ENCODE peak calls at places on chromosomes 2 and 18, in seven cellular contexts. One of them, this sample, is unnamed.

GRCh38 chr2:75194184-75194868 is 5.0 kb downstream of the TACR1 start:
- DNase-seq in right lobe of liver: no peak
- DNase-seq in right cardiac atrium: no peak
- DNase-seq in aorta: no peak
- DNase-seq in kidney: no peak
- DNase-seq in endothelial cell of umbilical vein: no peak
- DNase-seq in esophagus squamous epithelium: no peak
- DNase-seq in this sample: no peak

GRCh38 chr2:157856157-157856455 is 20.0 kb downstream of the ACVR1 start:
- DNase-seq in esophagus squamous epithelium: no peak
- DNase-seq in right lobe of liver: no peak
- DNase-seq in kidney: no peak
- DNase-seq in endothelial cell of umbilical vein: no peak
- DNase-seq in aorta: no peak
- DNase-seq in right cardiac atrium: no peak
- DNase-seq in this sample: no peak

GRCh38 chr2:127569274-127570065 is 34.0 kb downstream of the MYO7B start:
- DNase-seq in endothelial cell of umbilical vein: peak
- DNase-seq in right lobe of liver: no peak
- DNase-seq in right cardiac atrium: no peak
- DNase-seq in aorta: peak
- DNase-seq in esophagus squamous epithelium: no peak
- DNase-seq in kidney: peak
- DNase-seq in this sample: no peak

GRCh38 chr2:28716265-28716865 is 35.3 kb upstream of the PPP1CB start:
- DNase-seq in right cardiac atrium: no peak
- DNase-seq in right lobe of liver: no peak
- DNase-seq in kidney: peak
- DNase-seq in endothelial cell of umbilical vein: peak
- DNase-seq in esophagus squamous epithelium: no peak
- DNase-seq in aorta: no peak
- DNase-seq in this sample: no peak

GRCh38 chr18:79372461-79372860 is 23.3 kb upstream of the NFATC1 start:
- DNase-seq in aorta: no peak
- DNase-seq in esophagus squamous epithelium: no peak
- DNase-seq in right cardiac atrium: no peak
- DNase-seq in kidney: no peak
- DNase-seq in right lobe of liver: no peak
- DNase-seq in endothelial cell of umbilical vein: no peak
- DNase-seq in this sample: no peak

GRCh38 chr2:96954490-96954846 is 31.9 kb downstream of the FAM178B start:
- DNase-seq in right lobe of liver: no peak
- DNase-seq in aorta: no peak
- DNase-seq in kidney: no peak
- DNase-seq in endothelial cell of umbilical vein: peak
- DNase-seq in esophagus squamous epithelium: no peak
- DNase-seq in right cardiac atrium: no peak
- DNase-seq in this sample: no peak

GRCh38 chr2:44197806-44198205 is 29.1 kb downstream of the PPM1B start:
- DNase-seq in right cardiac atrium: no peak
- DNase-seq in right lobe of liver: no peak
- DNase-seq in aorta: no peak
- DNase-seq in kidney: no peak
- DNase-seq in esophagus squamous epithelium: no peak
- DNase-seq in endothelial cell of umbilical vein: no peak
- DNase-seq in this sample: no peak

GRCh38 chr2:231781798-231782726 is 980 bp upstream of the PDE6D start:
- DNase-seq in kidney: no peak
- DNase-seq in endothelial cell of umbilical vein: peak
- DNase-seq in right lobe of liver: no peak
- DNase-seq in right cardiac atrium: no peak
- DNase-seq in aorta: no peak
- DNase-seq in esophagus squamous epithelium: no peak
- DNase-seq in this sample: peak

GRCh38 chr2:71153585-71153984 is 23.2 kb downstream of the MPHOSPH10 start:
- DNase-seq in esophagus squamous epithelium: no peak
- DNase-seq in right lobe of liver: no peak
- DNase-seq in right cardiac atrium: no peak
- DNase-seq in aorta: no peak
- DNase-seq in endothelial cell of umbilical vein: no peak
- DNase-seq in kidney: no peak
- DNase-seq in this sample: no peak

GRCh38 chr2:198314559-198315153 is 510.3 kb downstream of the PLCL1 start:
- DNase-seq in endothelial cell of umbilical vein: peak
- DNase-seq in right cardiac atrium: no peak
- DNase-seq in esophagus squamous epithelium: no peak
- DNase-seq in right lobe of liver: no peak
- DNase-seq in aorta: no peak
- DNase-seq in kidney: no peak
- DNase-seq in this sample: no peak

GRCh38 chr2:235034270-235035135 is 82.7 kb downstream of the SH3BP4 start:
- DNase-seq in right cardiac atrium: no peak
- DNase-seq in right lobe of liver: no peak
- DNase-seq in esophagus squamous epithelium: no peak
- DNase-seq in endothelial cell of umbilical vein: no peak
- DNase-seq in aorta: no peak
- DNase-seq in kidney: no peak
- DNase-seq in this sample: no peak

GRCh38 chr18:12862874-12863482 is 21.1 kb downstream of the PTPN2 start:
- DNase-seq in kidney: no peak
- DNase-seq in esophagus squamous epithelium: no peak
- DNase-seq in right lobe of liver: no peak
- DNase-seq in right cardiac atrium: no peak
- DNase-seq in endothelial cell of umbilical vein: no peak
- DNase-seq in aorta: no peak
- DNase-seq in this sample: no peak
- H3K27ac ChIP-seq in kidney: no peak
- H3K27ac ChIP-seq in esophagus squamous epithelium: peak
- H3K27ac ChIP-seq in right lobe of liver: no peak
- H3K27ac ChIP-seq in right cardiac atrium: no peak
- H3K27ac ChIP-seq in endothelial cell of umbilical vein: no peak
- H3K27ac ChIP-seq in aorta: no peak
- H3K27ac ChIP-seq in this sample: no peak

GRCh38 chr18:46113751-46114150 is 9.6 kb downstream of the HAUS1 start:
- DNase-seq in esophagus squamous epithelium: no peak
- DNase-seq in right cardiac atrium: no peak
- DNase-seq in aorta: no peak
- DNase-seq in kidney: no peak
- DNase-seq in right lobe of liver: no peak
- DNase-seq in endothelial cell of umbilical vein: peak
- DNase-seq in this sample: no peak
- H3K27ac ChIP-seq in esophagus squamous epithelium: no peak
- H3K27ac ChIP-seq in right cardiac atrium: no peak
- H3K27ac ChIP-seq in aorta: no peak
- H3K27ac ChIP-seq in kidney: no peak
- H3K27ac ChIP-seq in right lobe of liver: no peak
- H3K27ac ChIP-seq in endothelial cell of umbilical vein: no peak
- H3K27ac ChIP-seq in this sample: no peak

GRCh38 chr2:47872941-47873340 is 33.4 kb downstream of the FBXO11 start:
- DNase-seq in kidney: no peak
- DNase-seq in esophagus squamous epithelium: no peak
- DNase-seq in aorta: no peak
- DNase-seq in right lobe of liver: no peak
- DNase-seq in endothelial cell of umbilical vein: no peak
- DNase-seq in right cardiac atrium: no peak
- DNase-seq in this sample: no peak

GRCh38 chr2:47867205-47867604 is 39.1 kb downstream of the FBXO11 start:
- DNase-seq in aorta: no peak
- DNase-seq in right lobe of liver: no peak
- DNase-seq in right cardiac atrium: no peak
- DNase-seq in endothelial cell of umbilical vein: peak
- DNase-seq in kidney: no peak
- DNase-seq in esophagus squamous epithelium: no peak
- DNase-seq in this sample: no peak

GRCh38 chr2:47868611-47869352 is 37.5 kb downstream of the FBXO11 start:
- DNase-seq in esophagus squamous epithelium: no peak
- DNase-seq in endothelial cell of umbilical vein: peak
- DNase-seq in kidney: no peak
- DNase-seq in right cardiac atrium: no peak
- DNase-seq in right lobe of liver: no peak
- DNase-seq in aorta: no peak
- DNase-seq in this sample: no peak

GRCh38 chr2:47869859-47870258 is 36.4 kb downstream of the FBXO11 start:
- DNase-seq in esophagus squamous epithelium: no peak
- DNase-seq in right cardiac atrium: no peak
- DNase-seq in kidney: no peak
- DNase-seq in endothelial cell of umbilical vein: peak
- DNase-seq in right lobe of liver: no peak
- DNase-seq in aorta: no peak
- DNase-seq in this sample: no peak

DNA sequence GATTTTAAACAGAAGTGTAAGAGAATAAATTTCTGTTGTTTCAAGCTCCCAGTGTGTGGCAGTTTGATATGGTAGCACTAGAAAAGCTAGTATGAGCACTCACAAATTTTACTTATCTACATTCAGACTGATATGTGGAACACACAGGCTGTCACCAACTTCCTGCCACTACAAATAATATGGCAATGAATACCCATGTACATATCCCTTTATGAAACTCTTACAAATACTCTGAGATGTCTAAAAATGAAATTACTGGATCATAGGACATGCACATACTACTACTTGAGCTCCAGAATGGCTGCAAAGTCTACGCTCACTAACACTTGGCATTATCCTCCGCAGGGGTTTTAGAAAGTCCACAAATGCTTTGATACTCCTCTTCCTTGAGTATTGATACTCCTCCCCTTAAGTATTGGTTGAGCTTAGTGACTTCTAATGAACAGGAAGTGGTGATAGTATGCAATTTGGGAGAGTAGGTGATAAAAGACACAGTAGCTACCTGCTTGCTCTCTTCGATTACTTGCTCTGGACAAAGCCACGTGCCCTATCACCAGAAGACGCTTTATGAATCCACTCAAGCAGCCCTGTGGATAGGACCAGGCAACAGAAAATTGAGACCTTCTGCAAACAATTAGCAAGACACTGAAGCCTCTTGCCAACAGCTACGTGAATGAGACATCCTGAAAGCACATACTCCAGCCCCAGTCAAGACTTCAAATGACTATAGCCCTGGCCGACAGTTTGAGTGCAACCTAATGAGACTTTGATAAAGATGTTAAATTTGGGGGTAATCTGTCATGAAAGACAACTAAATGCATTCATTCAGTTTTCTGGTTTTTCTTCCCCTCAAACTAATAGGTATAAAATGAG is 35.4 kb downstream of the FBXO11 start:
- DNase-seq in aorta: no peak
- DNase-seq in esophagus squamous epithelium: no peak
- DNase-seq in endothelial cell of umbilical vein: no peak
- DNase-seq in kidney: no peak
- DNase-seq in right cardiac atrium: no peak
- DNase-seq in right lobe of liver: no peak
- DNase-seq in this sample: no peak
- H3K27ac ChIP-seq in aorta: no peak
- H3K27ac ChIP-seq in esophagus squamous epithelium: no peak
- H3K27ac ChIP-seq in endothelial cell of umbilical vein: no peak
- H3K27ac ChIP-seq in kidney: no peak
- H3K27ac ChIP-seq in right cardiac atrium: no peak
- H3K27ac ChIP-seq in right lobe of liver: no peak
- H3K27ac ChIP-seq in this sample: no peak

DNA sequence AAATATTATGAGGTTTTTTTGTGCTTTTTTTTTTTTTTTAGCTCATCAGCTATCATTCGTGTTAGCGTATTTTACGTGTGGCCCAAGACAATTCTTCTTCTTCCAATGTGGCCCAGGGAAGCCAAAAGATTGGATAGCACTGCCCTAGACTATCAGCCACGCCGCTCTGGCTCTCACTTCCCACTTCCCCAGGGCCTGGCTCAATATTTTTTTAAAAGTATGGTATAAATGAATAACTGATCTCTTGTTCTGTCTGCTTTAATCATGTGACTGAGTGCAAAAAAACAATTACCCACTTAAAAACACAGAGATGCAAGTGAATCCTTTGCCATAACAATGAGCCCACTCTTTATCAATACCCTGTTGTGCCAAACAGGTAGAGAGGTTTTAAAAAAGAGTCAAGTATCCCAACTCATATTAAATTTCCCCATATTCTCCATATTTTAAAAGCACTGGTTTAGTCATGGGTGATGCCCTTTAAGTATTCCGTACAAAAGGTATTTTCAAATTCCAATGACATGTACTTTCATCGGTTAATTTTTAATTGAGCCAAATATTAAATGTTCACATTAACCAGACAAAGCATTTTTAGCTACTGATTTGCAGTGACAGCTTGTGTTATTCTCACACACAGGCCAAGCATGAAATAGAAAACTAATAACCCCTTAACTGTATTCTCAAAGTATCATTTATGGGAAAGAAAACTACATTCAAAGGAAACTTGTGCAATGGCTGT is 12.6 kb downstream of the BCL2 start:
- DNase-seq in esophagus squamous epithelium: no peak
- DNase-seq in right cardiac atrium: no peak
- DNase-seq in right lobe of liver: no peak
- DNase-seq in aorta: no peak
- DNase-seq in endothelial cell of umbilical vein: no peak
- DNase-seq in kidney: no peak
- DNase-seq in this sample: no peak
- H3K27ac ChIP-seq in esophagus squamous epithelium: no peak
- H3K27ac ChIP-seq in right cardiac atrium: no peak
- H3K27ac ChIP-seq in right lobe of liver: no peak
- H3K27ac ChIP-seq in aorta: no peak
- H3K27ac ChIP-seq in endothelial cell of umbilical vein: no peak
- H3K27ac ChIP-seq in kidney: peak
- H3K27ac ChIP-seq in this sample: no peak

GRCh38 chr18:21636769-21637168 is 24.7 kb downstream of the SNRPD1 start:
- DNase-seq in right cardiac atrium: no peak
- DNase-seq in kidney: no peak
- DNase-seq in esophagus squamous epithelium: no peak
- DNase-seq in endothelial cell of umbilical vein: no peak
- DNase-seq in right lobe of liver: no peak
- DNase-seq in aorta: no peak
- DNase-seq in this sample: no peak
- H3K27ac ChIP-seq in right cardiac atrium: no peak
- H3K27ac ChIP-seq in kidney: no peak
- H3K27ac ChIP-seq in esophagus squamous epithelium: no peak
- H3K27ac ChIP-seq in endothelial cell of umbilical vein: no peak
- H3K27ac ChIP-seq in right lobe of liver: no peak
- H3K27ac ChIP-seq in aorta: no peak
- H3K27ac ChIP-seq in this sample: no peak

GRCh38 chr18:48827321-48828200 is 123.2 kb downstream of the SMAD7 start:
- DNase-seq in esophagus squamous epithelium: no peak
- DNase-seq in endothelial cell of umbilical vein: peak
- DNase-seq in right lobe of liver: no peak
- DNase-seq in kidney: peak
- DNase-seq in aorta: peak
- DNase-seq in right cardiac atrium: peak
- DNase-seq in this sample: no peak
- H3K27ac ChIP-seq in esophagus squamous epithelium: peak
- H3K27ac ChIP-seq in endothelial cell of umbilical vein: no peak
- H3K27ac ChIP-seq in right lobe of liver: peak
- H3K27ac ChIP-seq in kidney: peak
- H3K27ac ChIP-seq in aorta: peak
- H3K27ac ChIP-seq in right cardiac atrium: peak
- H3K27ac ChIP-seq in this sample: no peak